ENCODE peak calls at places on chromosome 15, in five cellular contexts. B is non-pigmented ciliary epithelial cell; K is astrocyte of the spinal cord; L is activated T-helper 9 cell treated with anti-CD3 and anti-CD28 coated beads, Interleukin-2, amount 50 U/mL, for 16 hours; P is HCEC 1CT. R is an unnamed sample.

GRCh38 chr15:34708422-34708821 is 46.4 kb downstream of the GJD2 start:
- DNase-seq in B (no peak), K (peak), L (no peak), P (peak), R (no peak)

GRCh38 chr15:66798426-66799061 is 96.5 kb downstream of the SMAD6 start:
- DNase-seq in B (peak), K (peak), L (no peak), P (peak), R (no peak)

GRCh38 chr15:69852482-69853275 is 245.0 kb downstream of the TLE3 start:
- DNase-seq in B (peak), K (peak), L (no peak), P (no peak), R (no peak)

GRCh38 chr15:71807125-71807629 is 3.2 kb upstream of the NR2E3 start:
- DNase-seq in B (peak), K (no peak), L (no peak), P (no peak), R (no peak)

GRCh38 chr15:63677778-63678177 is 80.6 kb downstream of the FBXL22 start:
- DNase-seq in B (no peak), K (no peak), L (no peak), P (no peak), R (no peak)

GRCh38 chr15:36599824-36600365 is 20.5 kb downstream of the CDIN1 start:
- DNase-seq in B (no peak), K (no peak), L (no peak), P (no peak), R (no peak)

GRCh38 chr15:33370225-33371020 is 59.7 kb downstream of the RYR3 start:
- DNase-seq in B (no peak), K (no peak), L (no peak), P (no peak), R (no peak)

GRCh38 chr15:53312707-53313106 is 446.8 kb downstream of the WDR72 start:
- DNase-seq in B (no peak), K (no peak), L (no peak), P (no peak), R (no peak)

GRCh38 chr15:70142322-70143191 is 44.8 kb upstream of the TLE3 start:
- DNase-seq in B (peak), K (peak), L (no peak), P (no peak), R (no peak)

GRCh38 chr15:44101944-44102343 is 93.1 kb downstream of the FRMD5 start:
- DNase-seq in B (peak), K (peak), L (no peak), P (peak), R (no peak)

GRCh38 chr15:70242962-70243685 is 145.4 kb upstream of the TLE3 start:
- DNase-seq in B (no peak), K (no peak), L (no peak), P (no peak), R (no peak)

GRCh38 chr15:58552505-58553364 is 120.9 kb downstream of the LIPC start:
- DNase-seq in B (no peak), K (no peak), L (no peak), P (no peak), R (no peak)

R was measured in smooth muscle cell of the brain vasculature.